ENCODE peak calls at places on chromosomes 3 and 15, in six cellular contexts. F, G, C, A, H and Z are unnamed samples.

GRCh38 chr3:132209860-132210259 is 107.3 kb upstream of the ACP3 start:
- DNase-seq in A (no peak), C (no peak), G (no peak), H (no peak), F (no peak), Z (no peak)

GRCh38 chr3:105157766-105158085 is 209.0 kb upstream of the ALCAM start:
- DNase-seq in C (no peak), H (no peak), G (no peak), A (no peak), F (no peak), Z (no peak)

GRCh38 chr3:102036015-102036414 is 186.7 kb downstream of the NFKBIZ start:
- DNase-seq in A (no peak), C (no peak), H (no peak), G (no peak), F (no peak), Z (no peak)

GRCh38 chr3:74752290-74752689 is 137.8 kb upstream of the CNTN3 start:
- DNase-seq in F (no peak), H (no peak), C (no peak), A (no peak), G (no peak), Z (no peak)

GRCh38 chr15:63458794-63459395 is 45.5 kb upstream of the USP3 start:
- DNase-seq in A (no peak), F (no peak), C (no peak), G (no peak), H (no peak), Z (no peak)

GRCh38 chr3:105394177-105394576 is 27.5 kb downstream of the ALCAM start:
- DNase-seq in F (no peak), H (no peak), C (no peak), A (no peak), G (no peak), Z (no peak)

GRCh38 chr15:66946578-66947164 is 118.7 kb upstream of the SMAD3 start:
- DNase-seq in G (peak), A (peak), F (peak), C (peak), H (peak), Z (no peak)

GRCh38 chr3:33877187-33877586 is 78.8 kb downstream of the PDCD6IP start:
- DNase-seq in A (no peak), H (no peak), C (no peak), F (no peak), G (no peak), Z (no peak)

GRCh38 chr3:76615739-76616138 is 424.2 kb upstream of the ROBO2 start:
- DNase-seq in H (no peak), F (no peak), G (no peak), A (no peak), C (no peak), Z (no peak)

GRCh38 chr3:138187296-138188012 is at the start of gene ARMC8:
- DNase-seq in C (no peak), G (no peak), A (peak), F (peak), H (no peak), Z (peak)

GRCh38 chr3:52524258-52524751 is 9.4 kb downstream of the NT5DC2 start:
- DNase-seq in H (no peak), F (no peak), C (no peak), A (peak), G (no peak), Z (no peak)

GRCh38 chr3:148924572-148924971 is 59.5 kb downstream of the CPA3 start:
- DNase-seq in C (no peak), G (no peak), A (no peak), H (no peak), F (no peak), Z (no peak)

GRCh38 chr3:31274406-31275024 is 258.2 kb upstream of the STT3B start:
- DNase-seq in F (no peak), G (no peak), C (no peak), A (no peak), H (no peak), Z (peak)

GRCh38 chr15:85691350-85692240 is 103.1 kb downstream of the KLHL25 start:
- DNase-seq in H (no peak), A (no peak), C (no peak), G (no peak), F (no peak), Z (no peak)

GRCh38 chr3:171840831-171841619 is 2.1 kb upstream of the TMEM212 start:
- DNase-seq in F (no peak), A (no peak), C (no peak), G (no peak), H (no peak), Z (no peak)

GRCh38 chr3:141093971-141094401 is 42.8 kb downstream of the SPSB4 start:
- DNase-seq in A (peak), G (no peak), F (no peak), H (no peak), C (no peak), Z (no peak)

GRCh38 chr3:354433-354832 is 157.9 kb downstream of the CHL1 start:
- DNase-seq in C (no peak), H (no peak), F (no peak), G (no peak), A (no peak), Z (no peak)

GRCh38 chr15:101456079-101456791 is 33.3 kb downstream of the PCSK6 start:
- DNase-seq in G (no peak), F (no peak), H (no peak), A (no peak), C (no peak), Z (no peak)

GRCh38 chr3:10467904-10468610 is 37.3 kb downstream of the ATP2B2 start:
- DNase-seq in G (no peak), C (no peak), F (no peak), A (no peak), H (no peak), Z (no peak)

GRCh38 chr3:9022305-9022985 is 59.2 kb upstream of the RAD18 start:
- DNase-seq in H (no peak), C (no peak), G (no peak), F (no peak), A (no peak), Z (no peak)

GRCh38 chr3:10516835-10517465 is 11.6 kb upstream of the ATP2B2 start:
- DNase-seq in G (no peak), H (no peak), F (no peak), A (peak), C (no peak), Z (no peak)

GRCh38 chr3:123620338-123620737 is 35.5 kb upstream of the HACD2 start:
- DNase-seq in F (no peak), H (no peak), A (no peak), C (no peak), G (no peak), Z (peak)

GRCh38 chr15:83206971-83207621 is 527 bp downstream of the HDGFL3 start:
- DNase-seq in F (peak), G (peak), H (no peak), C (no peak), A (peak), Z (no peak)

GRCh38 chr15:39504812-39505211 is 76.1 kb upstream of the THBS1 start:
- DNase-seq in C (no peak), A (no peak), G (no peak), F (no peak), H (no peak), Z (peak)